ENCODE peak calls at places on chromosome 1, in seven cellular contexts. One of them, this sample, is unnamed.

GRCh38 chr1:170530972-170531757 is 801 bp upstream of the GORAB start:
- DNase-seq in tibial nerve: no peak
- DNase-seq in CD8-positive, alpha-beta T cell: no peak
- DNase-seq in fibroblast of mammary gland: peak
- DNase-seq in colonic mucosa: peak
- DNase-seq in retinal pigment epithelial cell: no peak
- DNase-seq in cardiac muscle cell: no peak
- DNase-seq in this sample: peak

GRCh38 chr1:11920239-11920903 is 5.9 kb downstream of the KIAA2013 start:
- DNase-seq in tibial nerve: no peak
- DNase-seq in CD8-positive, alpha-beta T cell: no peak
- DNase-seq in fibroblast of mammary gland: no peak
- DNase-seq in colonic mucosa: no peak
- DNase-seq in retinal pigment epithelial cell: no peak
- DNase-seq in cardiac muscle cell: no peak
- DNase-seq in this sample: no peak

GRCh38 chr1:42046772-42047552 is 106.2 kb upstream of the GUCA2B start:
- DNase-seq in tibial nerve: no peak
- DNase-seq in CD8-positive, alpha-beta T cell: no peak
- DNase-seq in fibroblast of mammary gland: no peak
- DNase-seq in colonic mucosa: no peak
- DNase-seq in retinal pigment epithelial cell: no peak
- DNase-seq in cardiac muscle cell: no peak
- DNase-seq in this sample: no peak

GRCh38 chr1:92480813-92481597 is 5.7 kb downstream of the GFI1 start:
- DNase-seq in tibial nerve: no peak
- DNase-seq in CD8-positive, alpha-beta T cell: no peak
- DNase-seq in fibroblast of mammary gland: no peak
- DNase-seq in colonic mucosa: no peak
- DNase-seq in retinal pigment epithelial cell: no peak
- DNase-seq in cardiac muscle cell: peak
- DNase-seq in this sample: no peak

GRCh38 chr1:4068076-4068475 is 168.0 kb upstream of the C1orf174 start:
- DNase-seq in tibial nerve: no peak
- DNase-seq in CD8-positive, alpha-beta T cell: no peak
- DNase-seq in fibroblast of mammary gland: no peak
- DNase-seq in colonic mucosa: no peak
- DNase-seq in retinal pigment epithelial cell: no peak
- DNase-seq in cardiac muscle cell: no peak
- DNase-seq in this sample: no peak

GRCh38 chr1:12582649-12583048 is 35.4 kb downstream of the DHRS3 start:
- DNase-seq in tibial nerve: no peak
- DNase-seq in CD8-positive, alpha-beta T cell: no peak
- DNase-seq in fibroblast of mammary gland: no peak
- DNase-seq in colonic mucosa: no peak
- DNase-seq in retinal pigment epithelial cell: no peak
- DNase-seq in cardiac muscle cell: no peak
- DNase-seq in this sample: no peak

GRCh38 chr1:20538760-20539551 is 13.4 kb upstream of the FAM43B start:
- DNase-seq in tibial nerve: no peak
- DNase-seq in CD8-positive, alpha-beta T cell: no peak
- DNase-seq in fibroblast of mammary gland: no peak
- DNase-seq in colonic mucosa: no peak
- DNase-seq in retinal pigment epithelial cell: no peak
- DNase-seq in cardiac muscle cell: no peak
- DNase-seq in this sample: no peak

GRCh38 chr1:178232949-178233348 is 139.0 kb downstream of the RASAL2 start:
- DNase-seq in tibial nerve: no peak
- DNase-seq in CD8-positive, alpha-beta T cell: no peak
- DNase-seq in fibroblast of mammary gland: peak
- DNase-seq in colonic mucosa: no peak
- DNase-seq in retinal pigment epithelial cell: no peak
- DNase-seq in cardiac muscle cell: no peak
- DNase-seq in this sample: no peak

GRCh38 chr1:28718601-28719331 is 18.0 kb upstream of the YTHDF2 start:
- DNase-seq in tibial nerve: no peak
- DNase-seq in CD8-positive, alpha-beta T cell: no peak
- DNase-seq in fibroblast of mammary gland: peak
- DNase-seq in colonic mucosa: no peak
- DNase-seq in retinal pigment epithelial cell: no peak
- DNase-seq in cardiac muscle cell: no peak
- DNase-seq in this sample: no peak

GRCh38 chr1:57041901-57042300 is 76.1 kb upstream of the C8B start:
- DNase-seq in tibial nerve: no peak
- DNase-seq in CD8-positive, alpha-beta T cell: no peak
- DNase-seq in fibroblast of mammary gland: no peak
- DNase-seq in colonic mucosa: no peak
- DNase-seq in retinal pigment epithelial cell: no peak
- DNase-seq in cardiac muscle cell: no peak
- DNase-seq in this sample: no peak

DNA sequence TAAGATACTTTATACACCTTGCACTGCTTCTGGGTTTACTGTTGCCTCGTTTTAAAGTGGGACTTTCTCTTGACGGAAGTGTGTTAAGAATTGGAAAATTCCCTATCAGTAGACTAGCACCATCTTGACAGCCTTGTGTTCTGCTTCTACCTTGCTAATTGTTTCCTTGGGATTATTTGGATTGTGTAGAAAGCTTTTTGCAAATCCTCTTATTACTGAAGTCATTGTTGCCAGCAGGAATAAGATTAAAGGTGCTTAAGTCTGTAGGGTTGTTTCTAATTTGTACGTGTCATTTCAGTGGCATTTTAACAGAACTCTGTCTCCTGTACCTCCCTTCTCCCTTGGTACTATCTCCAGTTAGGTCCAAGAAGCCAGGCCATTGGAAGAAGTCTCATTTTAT is 107.6 kb downstream of the POU2F1 start:
- DNase-seq in tibial nerve: no peak
- DNase-seq in CD8-positive, alpha-beta T cell: no peak
- DNase-seq in fibroblast of mammary gland: no peak
- DNase-seq in colonic mucosa: no peak
- DNase-seq in retinal pigment epithelial cell: peak
- DNase-seq in cardiac muscle cell: no peak
- DNase-seq in this sample: no peak
- H3K4me3 ChIP-seq in tibial nerve: no peak
- H3K4me3 ChIP-seq in CD8-positive, alpha-beta T cell: no peak
- H3K4me3 ChIP-seq in fibroblast of mammary gland: no peak
- H3K4me3 ChIP-seq in colonic mucosa: no peak
- H3K4me3 ChIP-seq in retinal pigment epithelial cell: no peak
- H3K4me3 ChIP-seq in cardiac muscle cell: no peak
- H3K4me3 ChIP-seq in this sample: no peak

GRCh38 chr1:17849216-17849615 is 94.1 kb downstream of the ACTL8 start:
- DNase-seq in tibial nerve: no peak
- DNase-seq in CD8-positive, alpha-beta T cell: no peak
- DNase-seq in fibroblast of mammary gland: peak
- DNase-seq in colonic mucosa: no peak
- DNase-seq in retinal pigment epithelial cell: no peak
- DNase-seq in cardiac muscle cell: no peak
- DNase-seq in this sample: no peak
- TF ChIP-seq CTCF in tibial nerve: no peak
- TF ChIP-seq CTCF in CD8-positive, alpha-beta T cell: no peak
- TF ChIP-seq CTCF in fibroblast of mammary gland: peak
- TF ChIP-seq CTCF in colonic mucosa: no peak
- TF ChIP-seq CTCF in retinal pigment epithelial cell: peak
- TF ChIP-seq CTCF in cardiac muscle cell: peak
- TF ChIP-seq CTCF in this sample: no peak

GRCh38 chr1:148263906-148264255 is 111.8 kb upstream of the NBPF11 start:
- DNase-seq in tibial nerve: no peak
- DNase-seq in CD8-positive, alpha-beta T cell: peak
- DNase-seq in fibroblast of mammary gland: no peak
- DNase-seq in colonic mucosa: no peak
- DNase-seq in retinal pigment epithelial cell: no peak
- DNase-seq in cardiac muscle cell: no peak
- DNase-seq in this sample: peak
- H3K4me3 ChIP-seq in tibial nerve: peak
- H3K4me3 ChIP-seq in CD8-positive, alpha-beta T cell: peak
- H3K4me3 ChIP-seq in fibroblast of mammary gland: peak
- H3K4me3 ChIP-seq in colonic mucosa: peak
- H3K4me3 ChIP-seq in retinal pigment epithelial cell: peak
- H3K4me3 ChIP-seq in cardiac muscle cell: peak
- H3K4me3 ChIP-seq in this sample: peak

GRCh38 chr1:179575497-179576314 is at the start of gene NPHS2:
- DNase-seq in tibial nerve: no peak
- DNase-seq in CD8-positive, alpha-beta T cell: no peak
- DNase-seq in fibroblast of mammary gland: no peak
- DNase-seq in colonic mucosa: no peak
- DNase-seq in retinal pigment epithelial cell: no peak
- DNase-seq in cardiac muscle cell: peak
- DNase-seq in this sample: no peak

GRCh38 chr1:179576509-179576908 is 761 bp upstream of the NPHS2 start:
- DNase-seq in tibial nerve: no peak
- DNase-seq in CD8-positive, alpha-beta T cell: no peak
- DNase-seq in fibroblast of mammary gland: no peak
- DNase-seq in colonic mucosa: no peak
- DNase-seq in retinal pigment epithelial cell: no peak
- DNase-seq in cardiac muscle cell: no peak
- DNase-seq in this sample: no peak
- TF ChIP-seq CTCF in tibial nerve: no peak
- TF ChIP-seq CTCF in CD8-positive, alpha-beta T cell: no peak
- TF ChIP-seq CTCF in fibroblast of mammary gland: no peak
- TF ChIP-seq CTCF in colonic mucosa: no peak
- TF ChIP-seq CTCF in retinal pigment epithelial cell: no peak
- TF ChIP-seq CTCF in cardiac muscle cell: no peak
- TF ChIP-seq CTCF in this sample: no peak

GRCh38 chr1:207218512-207219352 is 102.7 kb upstream of the CD55 start:
- DNase-seq in tibial nerve: no peak
- DNase-seq in CD8-positive, alpha-beta T cell: no peak
- DNase-seq in fibroblast of mammary gland: no peak
- DNase-seq in colonic mucosa: no peak
- DNase-seq in retinal pigment epithelial cell: no peak
- DNase-seq in cardiac muscle cell: no peak
- DNase-seq in this sample: no peak
- H3K4me3 ChIP-seq in tibial nerve: no peak
- H3K4me3 ChIP-seq in CD8-positive, alpha-beta T cell: no peak
- H3K4me3 ChIP-seq in fibroblast of mammary gland: no peak
- H3K4me3 ChIP-seq in colonic mucosa: no peak
- H3K4me3 ChIP-seq in retinal pigment epithelial cell: no peak
- H3K4me3 ChIP-seq in cardiac muscle cell: no peak
- H3K4me3 ChIP-seq in this sample: no peak

DNA sequence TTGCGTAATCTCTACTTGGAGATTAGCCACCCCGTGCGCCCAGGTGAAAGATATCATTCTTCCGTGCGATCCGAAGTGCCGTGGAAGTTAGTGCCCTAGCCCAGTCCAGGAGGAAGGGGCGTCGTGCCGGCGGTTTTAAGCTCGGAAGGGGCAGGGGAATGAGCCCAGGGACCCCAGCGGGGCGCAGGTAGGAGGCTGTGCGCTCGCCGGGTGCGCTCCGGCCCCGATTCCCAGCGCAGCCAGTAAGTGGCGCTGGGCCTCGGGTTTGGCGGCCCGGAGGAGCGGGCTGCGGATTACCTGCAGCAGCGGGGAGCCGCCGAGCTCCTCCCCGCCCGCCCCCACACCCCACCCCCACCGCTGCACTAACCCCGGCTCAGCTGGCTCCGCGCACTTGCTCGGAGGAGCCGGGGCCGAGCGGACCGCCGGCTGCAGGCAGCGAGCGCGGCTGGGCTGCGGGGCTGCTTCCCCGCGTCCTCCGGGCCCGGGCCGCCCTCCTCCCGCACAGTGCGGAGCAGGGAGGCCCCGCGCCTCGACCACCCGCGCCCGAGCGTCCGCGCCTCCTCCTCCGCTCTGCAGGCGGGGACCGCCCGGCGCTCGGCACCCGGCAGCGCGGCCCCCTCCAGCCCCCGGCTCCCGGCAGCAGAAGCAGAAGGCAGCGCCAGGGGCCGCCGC is at the start of gene RYR2:
- DNase-seq in tibial nerve: no peak
- DNase-seq in CD8-positive, alpha-beta T cell: no peak
- DNase-seq in fibroblast of mammary gland: no peak
- DNase-seq in colonic mucosa: no peak
- DNase-seq in retinal pigment epithelial cell: no peak
- DNase-seq in cardiac muscle cell: peak
- DNase-seq in this sample: no peak
- TF ChIP-seq CTCF in tibial nerve: peak
- TF ChIP-seq CTCF in CD8-positive, alpha-beta T cell: no peak
- TF ChIP-seq CTCF in fibroblast of mammary gland: no peak
- TF ChIP-seq CTCF in colonic mucosa: peak
- TF ChIP-seq CTCF in retinal pigment epithelial cell: peak
- TF ChIP-seq CTCF in cardiac muscle cell: peak
- TF ChIP-seq CTCF in this sample: peak

DNA sequence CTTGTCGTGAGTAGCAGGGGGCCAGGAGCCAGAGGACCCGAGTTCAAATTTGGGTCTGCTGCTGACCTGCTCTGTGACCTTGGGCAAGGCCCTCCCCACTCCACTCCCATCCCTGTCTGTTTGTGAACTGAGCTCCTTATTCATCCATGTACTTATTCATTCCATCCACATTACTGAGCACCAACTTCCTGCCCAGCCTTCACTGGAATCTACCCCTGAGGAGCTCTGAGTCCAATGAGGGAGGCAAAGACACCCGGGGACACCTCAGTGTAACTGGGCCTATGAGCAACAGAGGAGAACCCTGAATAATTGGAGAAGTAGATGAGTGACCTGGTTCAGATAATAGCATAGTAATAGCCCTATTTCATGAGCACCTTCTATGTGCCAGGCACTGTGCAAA is 8.9 kb downstream of the BSND start:
- DNase-seq in tibial nerve: no peak
- DNase-seq in CD8-positive, alpha-beta T cell: no peak
- DNase-seq in fibroblast of mammary gland: peak
- DNase-seq in colonic mucosa: no peak
- DNase-seq in retinal pigment epithelial cell: no peak
- DNase-seq in cardiac muscle cell: no peak
- DNase-seq in this sample: no peak
- H3K4me3 ChIP-seq in tibial nerve: no peak
- H3K4me3 ChIP-seq in CD8-positive, alpha-beta T cell: no peak
- H3K4me3 ChIP-seq in fibroblast of mammary gland: no peak
- H3K4me3 ChIP-seq in colonic mucosa: no peak
- H3K4me3 ChIP-seq in retinal pigment epithelial cell: no peak
- H3K4me3 ChIP-seq in cardiac muscle cell: no peak
- H3K4me3 ChIP-seq in this sample: no peak

This sample was measured in transverse colon.